ENCODE peak calls at places on chromosomes 6 and 20, in six cellular contexts. One of them, this sample, is unnamed.

GRCh38 chr6:90167514-90168379 is 128.9 kb downstream of the BACH2 start:
- DNase-seq in astrocyte of the cerebellum: no peak
- DNase-seq in stimulated activated naive B cell treated with anti-CD40 and anti-IgM and Interleukin-4, amounts not matched to agents 10 μg/mL and 1 μg/mL and 100 μg/mL, for 72 hours: no peak
- DNase-seq in pancreas: no peak
- DNase-seq in K562: no peak
- DNase-seq in SJSA1: no peak
- DNase-seq in this sample: no peak

GRCh38 chr6:90663873-90664272 is 77.0 kb upstream of the MAP3K7 start:
- DNase-seq in K562: no peak
- DNase-seq in stimulated activated naive B cell treated with anti-CD40 and anti-IgM and Interleukin-4, amounts not matched to agents 10 μg/mL and 1 μg/mL and 100 μg/mL, for 72 hours: no peak
- DNase-seq in SJSA1: no peak
- DNase-seq in astrocyte of the cerebellum: no peak
- DNase-seq in pancreas: no peak
- DNase-seq in this sample: no peak

GRCh38 chr6:6466967-6467761 is 121.4 kb upstream of the LY86 start:
- DNase-seq in stimulated activated naive B cell treated with anti-CD40 and anti-IgM and Interleukin-4, amounts not matched to agents 10 μg/mL and 1 μg/mL and 100 μg/mL, for 72 hours: no peak
- DNase-seq in astrocyte of the cerebellum: no peak
- DNase-seq in pancreas: no peak
- DNase-seq in SJSA1: no peak
- DNase-seq in K562: no peak
- DNase-seq in this sample: no peak

GRCh38 chr6:156379946-156380707 is 397.1 kb upstream of the ARID1B start:
- DNase-seq in astrocyte of the cerebellum: peak; percentile 27
- DNase-seq in SJSA1: peak; percentile 62
- DNase-seq in stimulated activated naive B cell treated with anti-CD40 and anti-IgM and Interleukin-4, amounts not matched to agents 10 μg/mL and 1 μg/mL and 100 μg/mL, for 72 hours: no peak
- DNase-seq in K562: no peak
- DNase-seq in pancreas: no peak
- DNase-seq in this sample: no peak

GRCh38 chr6:160027931-160028330 is 59.0 kb downstream of the IGF2R start:
- DNase-seq in astrocyte of the cerebellum: no peak
- DNase-seq in K562: no peak
- DNase-seq in pancreas: no peak
- DNase-seq in SJSA1: no peak
- DNase-seq in stimulated activated naive B cell treated with anti-CD40 and anti-IgM and Interleukin-4, amounts not matched to agents 10 μg/mL and 1 μg/mL and 100 μg/mL, for 72 hours: no peak
- DNase-seq in this sample: no peak

GRCh38 chr20:8066662-8067061 is 47.1 kb upstream of the TMX4 start:
- DNase-seq in K562: no peak
- DNase-seq in stimulated activated naive B cell treated with anti-CD40 and anti-IgM and Interleukin-4, amounts not matched to agents 10 μg/mL and 1 μg/mL and 100 μg/mL, for 72 hours: no peak
- DNase-seq in pancreas: no peak
- DNase-seq in SJSA1: no peak
- DNase-seq in astrocyte of the cerebellum: no peak
- DNase-seq in this sample: no peak

GRCh38 chr20:34215711-34216381 is 25.4 kb upstream of the ASIP start:
- DNase-seq in stimulated activated naive B cell treated with anti-CD40 and anti-IgM and Interleukin-4, amounts not matched to agents 10 μg/mL and 1 μg/mL and 100 μg/mL, for 72 hours: peak; percentile 54
- DNase-seq in pancreas: peak; percentile 83
- DNase-seq in K562: peak; percentile 65
- DNase-seq in astrocyte of the cerebellum: no peak
- DNase-seq in SJSA1: peak; percentile 94
- DNase-seq in this sample: peak; percentile 88

GRCh38 chr20:37922016-37922415 is 19.1 kb downstream of the VSTM2L start:
- DNase-seq in K562: no peak
- DNase-seq in stimulated activated naive B cell treated with anti-CD40 and anti-IgM and Interleukin-4, amounts not matched to agents 10 μg/mL and 1 μg/mL and 100 μg/mL, for 72 hours: peak; percentile 44
- DNase-seq in astrocyte of the cerebellum: no peak
- DNase-seq in SJSA1: no peak
- DNase-seq in pancreas: no peak
- DNase-seq in this sample: no peak

GRCh38 chr20:61328906-61329558 is 77.0 kb downstream of the CDH4 start:
- DNase-seq in astrocyte of the cerebellum: no peak
- DNase-seq in stimulated activated naive B cell treated with anti-CD40 and anti-IgM and Interleukin-4, amounts not matched to agents 10 μg/mL and 1 μg/mL and 100 μg/mL, for 72 hours: no peak
- DNase-seq in K562: peak; percentile 20
- DNase-seq in SJSA1: peak; percentile 14
- DNase-seq in pancreas: no peak
- DNase-seq in this sample: no peak

GRCh38 chr6:29553268-29554057 is 6.1 kb downstream of the UBD start:
- DNase-seq in astrocyte of the cerebellum: no peak
- DNase-seq in SJSA1: no peak
- DNase-seq in pancreas: peak; percentile 49
- DNase-seq in K562: no peak
- DNase-seq in stimulated activated naive B cell treated with anti-CD40 and anti-IgM and Interleukin-4, amounts not matched to agents 10 μg/mL and 1 μg/mL and 100 μg/mL, for 72 hours: peak; percentile 15
- DNase-seq in this sample: peak; percentile 54

GRCh38 chr6:83417880-83418663 is 12.8 kb downstream of the ME1 start:
- DNase-seq in K562: peak; percentile 18
- DNase-seq in SJSA1: peak; percentile 48
- DNase-seq in astrocyte of the cerebellum: peak; percentile 53
- DNase-seq in stimulated activated naive B cell treated with anti-CD40 and anti-IgM and Interleukin-4, amounts not matched to agents 10 μg/mL and 1 μg/mL and 100 μg/mL, for 72 hours: no peak
- DNase-seq in pancreas: no peak
- DNase-seq in this sample: no peak

GRCh38 chr6:156828280-156828703 is 51.1 kb downstream of the ARID1B start:
- DNase-seq in pancreas: no peak
- DNase-seq in SJSA1: peak; percentile 81
- DNase-seq in stimulated activated naive B cell treated with anti-CD40 and anti-IgM and Interleukin-4, amounts not matched to agents 10 μg/mL and 1 μg/mL and 100 μg/mL, for 72 hours: no peak
- DNase-seq in astrocyte of the cerebellum: peak; percentile 28
- DNase-seq in K562: no peak
- DNase-seq in this sample: no peak

GRCh38 chr6:165663736-165664552 is 903 bp upstream of the PDE10A start:
- DNase-seq in pancreas: no peak
- DNase-seq in SJSA1: peak; percentile 28
- DNase-seq in K562: no peak
- DNase-seq in astrocyte of the cerebellum: no peak
- DNase-seq in stimulated activated naive B cell treated with anti-CD40 and anti-IgM and Interleukin-4, amounts not matched to agents 10 μg/mL and 1 μg/mL and 100 μg/mL, for 72 hours: no peak
- DNase-seq in this sample: no peak

GRCh38 chr20:63449796-63450730 is 22.4 kb downstream of the KCNQ2 start:
- DNase-seq in K562: peak; percentile 37
- DNase-seq in pancreas: no peak
- DNase-seq in stimulated activated naive B cell treated with anti-CD40 and anti-IgM and Interleukin-4, amounts not matched to agents 10 μg/mL and 1 μg/mL and 100 μg/mL, for 72 hours: no peak
- DNase-seq in astrocyte of the cerebellum: no peak
- DNase-seq in SJSA1: no peak
- DNase-seq in this sample: no peak

GRCh38 chr6:37684801-37685200 is 12.9 kb downstream of the MDGA1 start:
- DNase-seq in astrocyte of the cerebellum: no peak
- DNase-seq in K562: no peak
- DNase-seq in pancreas: no peak
- DNase-seq in stimulated activated naive B cell treated with anti-CD40 and anti-IgM and Interleukin-4, amounts not matched to agents 10 μg/mL and 1 μg/mL and 100 μg/mL, for 72 hours: no peak
- DNase-seq in SJSA1: no peak
- DNase-seq in this sample: no peak

GRCh38 chr6:32885698-32886286 is 31.8 kb downstream of the PSMB9 start:
- DNase-seq in K562: peak; percentile 31
- DNase-seq in SJSA1: peak; percentile 46
- DNase-seq in pancreas: no peak
- DNase-seq in stimulated activated naive B cell treated with anti-CD40 and anti-IgM and Interleukin-4, amounts not matched to agents 10 μg/mL and 1 μg/mL and 100 μg/mL, for 72 hours: no peak
- DNase-seq in astrocyte of the cerebellum: peak; percentile 70
- DNase-seq in this sample: no peak

GRCh38 chr20:10982692-10983091 is 308.9 kb upstream of the JAG1 start:
- DNase-seq in stimulated activated naive B cell treated with anti-CD40 and anti-IgM and Interleukin-4, amounts not matched to agents 10 μg/mL and 1 μg/mL and 100 μg/mL, for 72 hours: no peak
- DNase-seq in K562: no peak
- DNase-seq in pancreas: no peak
- DNase-seq in SJSA1: peak; percentile 80
- DNase-seq in astrocyte of the cerebellum: peak; percentile 73
- DNase-seq in this sample: no peak

GRCh38 chr20:37282558-37282957 is 6.9 kb upstream of the MANBAL start:
- DNase-seq in SJSA1: no peak
- DNase-seq in K562: no peak
- DNase-seq in stimulated activated naive B cell treated with anti-CD40 and anti-IgM and Interleukin-4, amounts not matched to agents 10 μg/mL and 1 μg/mL and 100 μg/mL, for 72 hours: no peak
- DNase-seq in pancreas: no peak
- DNase-seq in astrocyte of the cerebellum: peak; percentile 47
- DNase-seq in this sample: no peak

GRCh38 chr20:61959301-61959700 is 106.4 kb downstream of the TAF4 start:
- DNase-seq in SJSA1: no peak
- DNase-seq in stimulated activated naive B cell treated with anti-CD40 and anti-IgM and Interleukin-4, amounts not matched to agents 10 μg/mL and 1 μg/mL and 100 μg/mL, for 72 hours: no peak
- DNase-seq in pancreas: peak; percentile 8
- DNase-seq in K562: peak; percentile 85
- DNase-seq in astrocyte of the cerebellum: no peak
- DNase-seq in this sample: no peak

GRCh38 chr20:32984196-32984595 is 20.0 kb downstream of the SUN5 start:
- DNase-seq in K562: peak; percentile 27
- DNase-seq in stimulated activated naive B cell treated with anti-CD40 and anti-IgM and Interleukin-4, amounts not matched to agents 10 μg/mL and 1 μg/mL and 100 μg/mL, for 72 hours: no peak
- DNase-seq in pancreas: no peak
- DNase-seq in SJSA1: no peak
- DNase-seq in astrocyte of the cerebellum: no peak
- DNase-seq in this sample: no peak

GRCh38 chr6:1001655-1002349 is 308.9 kb upstream of the EXOC2 start:
- DNase-seq in K562: no peak
- DNase-seq in SJSA1: peak; percentile 30
- DNase-seq in pancreas: no peak
- DNase-seq in astrocyte of the cerebellum: no peak
- DNase-seq in stimulated activated naive B cell treated with anti-CD40 and anti-IgM and Interleukin-4, amounts not matched to agents 10 μg/mL and 1 μg/mL and 100 μg/mL, for 72 hours: no peak
- DNase-seq in this sample: no peak

GRCh38 chr6:112939543-112939942 is 592.4 kb downstream of the RFPL4B start:
- DNase-seq in pancreas: no peak
- DNase-seq in K562: no peak
- DNase-seq in SJSA1: no peak
- DNase-seq in stimulated activated naive B cell treated with anti-CD40 and anti-IgM and Interleukin-4, amounts not matched to agents 10 μg/mL and 1 μg/mL and 100 μg/mL, for 72 hours: no peak
- DNase-seq in astrocyte of the cerebellum: no peak
- DNase-seq in this sample: no peak

GRCh38 chr20:58173930-58174707 is 54.3 kb downstream of the ANKRD60 start:
- DNase-seq in stimulated activated naive B cell treated with anti-CD40 and anti-IgM and Interleukin-4, amounts not matched to agents 10 μg/mL and 1 μg/mL and 100 μg/mL, for 72 hours: no peak
- DNase-seq in K562: no peak
- DNase-seq in astrocyte of the cerebellum: no peak
- DNase-seq in pancreas: no peak
- DNase-seq in SJSA1: no peak
- DNase-seq in this sample: no peak

This sample was measured in right lobe of liver.